ENCODE peak calls at places on chromosomes 1 and 21, in seven cellular contexts. H is GM12865; R is choroid plexus epithelial cell; I is testis; X is lower leg skin; A is CD4-positive, alpha-beta T cell; T is astrocyte of the spinal cord. L is an unnamed sample.

GRCh38 chr1:38785285-38786039 is 74.1 kb downstream of the RRAGC start:
- DNase-seq in R (no peak), T (no peak), A (no peak), I (no peak), H (no peak), X (peak; percentile 40), L (no peak)

GRCh38 chr1:206579747-206580437 is 32.4 kb downstream of the EIF2D start:
- DNase-seq in H (peak; percentile 92), A (peak; percentile 68), T (peak; percentile 50), R (no peak), X (peak; percentile 93), I (peak; percentile 48), L (no peak)

GRCh38 chr1:223835754-223836153 is 10.0 kb downstream of the TP53BP2 start:
- DNase-seq in H (no peak), I (no peak), A (no peak), R (peak; percentile 52), T (no peak), X (no peak), L (no peak)

GRCh38 chr1:177780096-177780700 is 189.7 kb downstream of the SEC16B start:
- DNase-seq in R (peak; percentile 82), T (peak; percentile 66), A (no peak), X (no peak), H (peak; percentile 55), I (peak; percentile 48), L (no peak)

GRCh38 chr1:186474208-186474607 is 13.3 kb upstream of the PDC start:
- DNase-seq in T (no peak), A (no peak), X (no peak), R (peak; percentile 92), H (no peak), I (no peak), L (no peak)

GRCh38 chr1:111761717-111762116 is 6.0 kb downstream of the DDX20 start:
- DNase-seq in I (no peak), H (no peak), R (no peak), A (no peak), X (no peak), T (no peak), L (no peak)

GRCh38 chr1:27382950-27383627 is at the start of gene CD164L2:
- DNase-seq in I (peak; percentile 79), T (no peak), X (no peak), H (no peak), R (no peak), A (peak; percentile 42), L (peak; percentile 79)

GRCh38 chr1:114609826-114610225 is 28.4 kb upstream of the BCAS2 start:
- DNase-seq in R (no peak), A (no peak), X (no peak), H (no peak), I (no peak), T (no peak), L (no peak)

GRCh38 chr21:45497846-45498645 is 44.2 kb downstream of the SLC19A1 start:
- DNase-seq in A (no peak), R (no peak), H (no peak), T (no peak), I (no peak), X (peak; percentile 78), L (no peak)

GRCh38 chr1:55156093-55156492 is 59.1 kb downstream of the USP24 start:
- DNase-seq in I (no peak), T (peak; percentile 58), A (no peak), X (no peak), R (peak; percentile 50), H (no peak), L (no peak)

GRCh38 chr1:99818063-99818699 is 32.0 kb upstream of the AGL start:
- DNase-seq in T (no peak), A (no peak), I (no peak), R (peak; percentile 33), X (no peak), H (no peak), L (no peak)

GRCh38 chr1:23619299-23620188 is 60.2 kb upstream of the ID3 start:
- DNase-seq in H (peak; percentile 83), T (no peak), A (peak; percentile 89), X (no peak), R (no peak), I (no peak), L (no peak)

GRCh38 chr1:25484096-25484495 is 53.4 kb downstream of the MACO1 start:
- DNase-seq in I (peak; percentile 54), A (no peak), H (no peak), R (no peak), T (no peak), X (peak; percentile 89), L (no peak)

GRCh38 chr1:232912845-232913580 is 37.4 kb upstream of the NTPCR start:
- DNase-seq in H (no peak), T (no peak), A (no peak), X (no peak), I (no peak), R (no peak), L (no peak)

GRCh38 chr21:42012344-42012743 is 2.2 kb upstream of the ZBTB21 start:
- DNase-seq in I (no peak), X (no peak), R (no peak), A (no peak), T (no peak), H (no peak), L (no peak)

GRCh38 chr1:58718435-58718834 is 18.6 kb upstream of the MYSM1 start:
- DNase-seq in R (peak; percentile 41), X (no peak), I (no peak), T (no peak), A (no peak), H (no peak), L (no peak)

GRCh38 chr1:235090406-235091069 is 38.1 kb downstream of the TOMM20 start:
- DNase-seq in X (peak; percentile 76), I (no peak), R (no peak), H (no peak), T (peak; percentile 54), A (no peak), L (no peak)

GRCh38 chr1:177863776-177864175 is 106.1 kb downstream of the SEC16B start:
- DNase-seq in X (no peak), T (no peak), R (no peak), H (no peak), I (no peak), A (no peak), L (no peak)

GRCh38 chr1:29176567-29176966 is 5.1 kb downstream of the SRSF4 start:
- DNase-seq in A (no peak), X (no peak), H (no peak), R (no peak), T (no peak), I (no peak), L (no peak)

GRCh38 chr1:25579947-25580309 is 36.5 kb downstream of the LDLRAP1 start:
- DNase-seq in R (no peak), H (no peak), I (no peak), T (no peak), A (no peak), X (no peak), L (no peak)

GRCh38 chr1:37634554-37635308 is at the start of gene RSPO1:
- DNase-seq in A (no peak), R (peak; percentile 8), H (no peak), I (no peak), T (no peak), X (no peak), L (no peak)

GRCh38 chr1:44675186-44675585 is 672 bp downstream of the ARMH1 start:
- DNase-seq in R (no peak), I (no peak), T (no peak), H (no peak), A (no peak), X (no peak), L (no peak)

GRCh38 chr1:44676484-44677200 is 2.1 kb downstream of the ARMH1 start:
- DNase-seq in H (peak; percentile 68), X (no peak), A (no peak), T (peak; percentile 32), R (peak; percentile 93), I (no peak), L (no peak)

GRCh38 chr1:44678626-44679025 is 4.1 kb downstream of the ARMH1 start:
- DNase-seq in I (no peak), R (no peak), H (no peak), X (no peak), T (no peak), A (no peak), L (no peak)

GRCh38 chr1:44678120-44678519 is 3.6 kb downstream of the ARMH1 start:
- DNase-seq in H (no peak), A (no peak), X (no peak), T (no peak), R (no peak), I (no peak), L (no peak)

GRCh38 chr1:44677201-44677520 is 2.6 kb downstream of the ARMH1 start:
- DNase-seq in A (no peak), R (peak; percentile 69), T (peak; percentile 41), H (peak; percentile 71), I (no peak), X (no peak), L (no peak)
- TF ChIP-seq CTCF in A (peak; percentile 45), R (peak; percentile 62), T (peak; percentile 51), H (peak; percentile 56), I (peak; percentile 45), X (no peak), L (peak; percentile 69)

DNA sequence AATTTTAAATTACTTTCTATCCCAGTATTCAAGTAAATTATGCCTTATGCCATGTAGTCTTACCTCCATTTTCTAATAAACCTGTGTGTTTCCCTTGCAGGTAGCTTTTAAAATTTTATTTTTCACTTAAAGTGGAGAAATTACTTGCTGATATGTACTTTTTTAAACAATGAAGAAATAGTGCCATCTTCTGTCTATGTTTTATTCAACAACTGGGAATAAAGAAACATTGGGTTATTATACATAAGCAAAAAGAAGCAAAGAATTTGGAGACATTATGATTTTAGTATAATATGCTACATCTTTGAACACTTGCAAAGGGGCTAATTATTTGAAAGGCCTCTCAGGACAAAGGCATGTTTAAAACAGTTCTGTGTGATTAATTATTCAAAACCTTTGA is 1912.9 kb downstream of the MRPL39 start:
- DNase-seq in T (no peak), A (no peak), I (no peak), H (no peak), X (no peak), R (no peak), L (no peak)
- TF ChIP-seq CTCF in T (no peak), A (no peak), I (no peak), H (no peak), X (no peak), R (no peak), L (no peak)

GRCh38 chr1:117568999-117569398 is 36.8 kb upstream of the TENT5C start:
- DNase-seq in I (no peak), A (no peak), T (no peak), H (no peak), R (no peak), X (peak; percentile 18), L (no peak)
- TF ChIP-seq CTCF in I (no peak), A (no peak), T (no peak), H (no peak), R (no peak), X (no peak), L (no peak)

DNA sequence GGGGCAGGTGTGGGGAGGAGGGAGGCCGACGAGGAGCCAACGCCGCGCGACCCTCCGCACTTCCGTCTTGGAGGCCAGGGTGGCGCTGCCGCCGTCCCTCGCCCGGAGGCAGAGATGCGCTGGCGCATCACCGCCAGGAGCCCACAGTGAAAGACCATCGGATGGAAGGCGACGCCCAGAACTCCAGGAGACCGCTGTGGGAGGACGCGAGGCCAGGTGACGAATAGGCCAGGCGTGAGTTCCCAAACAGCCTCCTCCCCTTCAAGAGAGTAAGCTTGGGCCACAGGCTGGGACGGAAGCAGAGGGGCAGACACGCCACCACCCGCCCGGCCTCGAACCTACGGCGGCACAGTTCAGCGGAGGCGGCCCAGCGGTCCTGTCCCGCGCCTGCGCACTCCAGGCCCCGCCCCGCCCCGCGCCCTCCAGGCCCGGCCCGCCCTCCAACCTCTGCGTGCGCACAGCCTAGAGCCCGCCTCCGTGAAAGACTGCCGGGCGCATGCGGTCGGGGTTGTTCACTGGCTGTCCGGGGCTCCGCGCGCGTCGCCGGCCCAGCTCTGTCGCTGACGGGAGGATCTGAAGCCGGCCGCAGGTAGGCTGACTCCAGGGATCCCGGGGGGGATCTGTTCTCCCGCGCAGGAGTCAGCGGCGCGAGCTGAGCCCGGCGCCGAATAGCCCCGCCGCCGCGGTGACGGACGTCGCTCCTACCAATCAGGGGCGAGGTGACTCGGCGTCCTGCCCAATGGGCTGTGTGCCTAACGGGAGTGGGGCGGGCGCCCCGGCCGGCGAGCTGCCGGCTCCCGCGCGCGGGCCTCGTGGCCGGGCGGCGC is at the start of gene CTPS1:
- DNase-seq in H (peak; percentile 97), A (peak; percentile 95), I (peak; percentile 95), R (peak; percentile 94), T (peak; percentile 95), X (peak; percentile 99), L (peak; percentile 99)
- TF ChIP-seq CTCF in H (peak; percentile 36), A (peak; percentile 12), I (no peak), R (peak; percentile 19), T (peak; percentile 27), X (no peak), L (no peak)